ENCODE peak calls at places on chromosome 2, in four cellular contexts. Z is substantia nigra, A is brain microvascular endothelial cell, V is cardiac muscle cell. G is an unnamed sample.
A peak's percentile ranks its signal among the peaks of the same experiment; 100 is the strongest.

GRCh38 chr2:236872971-236873370 is 212.7 kb upstream of the COPS8 start:
- DNase-seq in Z (no peak), A (no peak), V (no peak), G (no peak)

GRCh38 chr2:176595986-176596385 is 326.7 kb downstream of the MTX2 start:
- DNase-seq in Z (no peak), A (peak; percentile 44), V (no peak), G (peak; percentile 21)

GRCh38 chr2:214169736-214170135 is 241.1 kb upstream of the VWC2L start:
- DNase-seq in Z (no peak), A (peak; percentile 5), V (no peak), G (no peak)

GRCh38 chr2:29983308-29983707 is 61.9 kb upstream of the ALK start:
- DNase-seq in Z (no peak), A (no peak), V (no peak), G (no peak)

GRCh38 chr2:190177249-190177648 is 114.7 kb upstream of the MSTN start:
- DNase-seq in Z (no peak), A (no peak), V (peak; percentile 35), G (no peak)

GRCh38 chr2:178227187-178227586 is 32.9 kb downstream of the OSBPL6 start:
- DNase-seq in Z (no peak), A (no peak), V (no peak), G (peak; percentile 17)

GRCh38 chr2:9341351-9341887 is 81.9 kb downstream of the ITGB1BP1 start:
- DNase-seq in Z (no peak), A (no peak), V (no peak), G (no peak)

GRCh38 chr2:163878718-163879117 is 142.9 kb upstream of the FIGN start:
- DNase-seq in Z (no peak), A (peak; percentile 19), V (peak; percentile 64), G (peak; percentile 31)

GRCh38 chr2:4358855-4359254 is 655.5 kb downstream of the DCDC2C start:
- DNase-seq in Z (no peak), A (no peak), V (no peak), G (no peak)

GRCh38 chr2:11097038-11097720 is 58.1 kb upstream of the SLC66A3 start:
- DNase-seq in Z (no peak), A (peak; percentile 25), V (no peak), G (no peak)

GRCh38 chr2:181738074-181738473 is 57.8 kb upstream of the NEUROD1 start:
- DNase-seq in Z (no peak), A (peak; percentile 5), V (no peak), G (peak; percentile 23)

GRCh38 chr2:163943403-163944356 is 207.9 kb upstream of the FIGN start:
- DNase-seq in Z (no peak), A (no peak), V (no peak), G (no peak)

GRCh38 chr2:205712508-205712907 is 30.2 kb downstream of the NRP2 start:
- DNase-seq in Z (no peak), A (peak; percentile 78), V (no peak), G (peak; percentile 88)